ENCODE peak calls at places on chromosomes 4 and X, in nine cellular contexts. Y is tibial artery, O is OCI-LY7, Z is left ventricle myocardium inferior, C is psoas muscle, G is upper lobe of left lung, V is right lobe of liver, J is aorta, X is colonic mucosa. W is an unnamed sample.
A peak's percentile ranks its signal among the peaks of the same experiment; 100 is the strongest.

GRCh38 chrX:104137496-104137895 is 19.3 kb downstream of the SLC25A53 start:
- DNase-seq in Y (no peak), O (peak; percentile 9), Z (no peak), C (no peak), G (no peak), V (no peak), J (no peak), X (no peak), W (no peak)

GRCh38 chrX:26295425-26295824 is 79.5 kb downstream of the MAGEB5 start:
- DNase-seq in Y (no peak), O (no peak), Z (no peak), C (no peak), G (no peak), V (no peak), J (no peak), X (no peak), W (no peak)

GRCh38 chr4:184475096-184475461 is 729 bp upstream of the IRF2 start:
- DNase-seq in Y (peak; percentile 55), O (peak; percentile 57), Z (peak; percentile 42), C (peak; percentile 82), G (peak; percentile 60), V (peak; percentile 61), J (peak; percentile 79), X (peak; percentile 58), W (peak; percentile 57)

GRCh38 chr4:2340272-2341061 is 78.0 kb downstream of the ZFYVE28 start:
- DNase-seq in Y (peak; percentile 4), O (no peak), Z (no peak), C (no peak), G (peak; percentile 15), V (no peak), J (peak; percentile 62), X (peak; percentile 13), W (no peak)

GRCh38 chr4:180695851-180696250 is 1547.4 kb upstream of the TENM3 start:
- DNase-seq in Y (no peak), O (no peak), Z (no peak), C (no peak), G (no peak), V (no peak), J (no peak), X (no peak), W (no peak)

GRCh38 chr4:113435893-113436292 is 325.6 kb downstream of the CAMK2D start:
- DNase-seq in Y (peak; percentile 74), O (no peak), Z (peak; percentile 24), C (peak; percentile 50), G (no peak), V (no peak), J (no peak), X (peak; percentile 24), W (no peak)

GRCh38 chr4:1490906-1491629 is 84.8 kb upstream of the NKX1-1 start:
- DNase-seq in Y (no peak), O (no peak), Z (no peak), C (peak; percentile 30), G (no peak), V (peak; percentile 26), J (peak; percentile 67), X (no peak), W (no peak)

GRCh38 chr4:65971686-65972085 is 301.4 kb upstream of the EPHA5 start:
- DNase-seq in Y (no peak), O (no peak), Z (no peak), C (no peak), G (no peak), V (no peak), J (no peak), X (no peak), W (no peak)

GRCh38 chr4:81173213-81173612 is 41.8 kb downstream of the PRKG2 start:
- DNase-seq in Y (no peak), O (no peak), Z (no peak), C (no peak), G (no peak), V (no peak), J (no peak), X (no peak), W (no peak)

GRCh38 chrX:49276671-49277519 is 7.3 kb downstream of the PPP1R3F start:
- DNase-seq in Y (no peak), O (no peak), Z (no peak), C (no peak), G (peak; percentile 21), V (no peak), J (no peak), X (no peak), W (peak; percentile 32)

GRCh38 chr4:38684951-38685350 is 21.0 kb downstream of the KLF3 start:
- DNase-seq in Y (no peak), O (no peak), Z (no peak), C (no peak), G (no peak), V (no peak), J (no peak), X (no peak), W (no peak)

GRCh38 chr4:38686682-38687081 is 22.7 kb downstream of the KLF3 start:
- DNase-seq in Y (no peak), O (no peak), Z (no peak), C (no peak), G (no peak), V (no peak), J (no peak), X (no peak), W (no peak)

GRCh38 chr4:38684271-38684670 is 20.3 kb downstream of the KLF3 start:
- DNase-seq in Y (no peak), O (no peak), Z (no peak), C (no peak), G (no peak), V (no peak), J (no peak), X (no peak), W (no peak)

GRCh38 chr4:38688676-38689355 is 24.8 kb downstream of the KLF3 start:
- DNase-seq in Y (no peak), O (no peak), Z (no peak), C (peak; percentile 41), G (no peak), V (no peak), J (no peak), X (no peak), W (no peak)

DNA sequence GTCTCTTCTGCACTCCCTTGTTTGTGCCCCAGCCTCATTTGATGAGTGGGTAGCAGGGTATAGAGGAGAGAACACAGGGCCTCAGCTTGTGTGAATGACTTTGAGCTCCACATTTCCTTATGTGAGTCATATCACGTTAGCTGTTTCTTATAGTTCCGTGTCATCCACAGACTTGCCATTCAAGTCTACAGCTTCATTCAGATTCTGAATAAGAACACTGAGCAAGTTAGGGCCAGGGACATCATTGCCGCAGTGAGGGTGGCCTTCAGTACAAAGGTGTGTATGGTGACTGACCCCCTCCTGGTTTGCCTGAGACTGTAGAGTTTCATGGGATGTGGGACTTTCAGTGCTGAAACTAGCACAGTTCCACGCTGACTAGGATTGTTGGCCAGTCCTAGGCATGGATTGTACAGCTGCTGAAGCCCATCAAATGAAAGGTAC is 23.6 kb downstream of the KLF3 start:
- DNase-seq in Y (no peak), O (no peak), Z (no peak), C (no peak), G (no peak), V (no peak), J (no peak), X (no peak), W (no peak)
- H3K36me3 ChIP-seq in Y (peaks cover 41% of the 10 kb centered on the region), O (no peaks in the 10 kb centered on the region), Z (peaks cover 42% of the 10 kb centered on the region), C (peaks cover 53% of the 10 kb centered on the region), G (peaks cover 79% of the 10 kb centered on the region), V (peaks cover 33% of the 10 kb centered on the region), J (peaks cover 4% of the 10 kb centered on the region), X (peaks cover 37% of the 10 kb centered on the region), W (peaks cover 54% of the 10 kb centered on the region)

DNA sequence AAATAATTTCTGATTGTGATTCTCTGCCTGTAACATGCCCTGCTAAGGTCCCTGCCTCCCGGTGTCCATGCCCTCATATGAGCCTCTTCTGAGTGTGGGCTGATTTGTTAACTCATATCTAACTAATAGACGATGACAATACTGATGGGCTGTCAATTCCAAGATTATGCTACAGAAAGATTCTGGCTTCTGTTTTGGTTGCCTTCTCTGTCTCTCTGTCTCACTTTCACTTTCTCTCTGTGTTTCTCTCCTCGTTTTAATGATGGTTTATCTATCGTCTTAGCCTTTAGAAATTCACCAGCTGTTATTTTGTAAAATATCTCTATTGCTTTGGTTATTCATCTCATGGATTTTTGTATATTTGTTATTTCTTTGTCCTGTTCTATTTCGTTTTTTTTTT is 312.5 kb upstream of the ANXA10 start:
- DNase-seq in Y (no peak), O (no peak), Z (no peak), C (no peak), G (no peak), V (no peak), J (no peak), X (no peak), W (no peak)
- H3K4me3 ChIP-seq in Y (no peak overlapping the region), O (no peak overlapping the region), Z (no peak overlapping the region), C (no peak overlapping the region), G (no peak overlapping the region), V (no peak overlapping the region), J (no peak overlapping the region), X (no peak overlapping the region), W (no peak overlapping the region)

GRCh38 chr4:24515698-24516097 is 68.7 kb downstream of the DHX15 start:
- DNase-seq in Y (no peak), O (no peak), Z (no peak), C (no peak), G (no peak), V (no peak), J (no peak), X (no peak), W (no peak)
- H3K36me3 ChIP-seq in Y (peaks cover 8% of the 10 kb centered on the region), O (peaks cover 67% of the 10 kb centered on the region), Z (peaks cover 14% of the 10 kb centered on the region), C (peaks cover 4% of the 10 kb centered on the region), G (peaks cover 15% of the 10 kb centered on the region), V (no peaks in the 10 kb centered on the region), J (no peaks in the 10 kb centered on the region), X (no peaks in the 10 kb centered on the region), W (peaks cover 15% of the 10 kb centered on the region)

GRCh38 chr4:125365731-125366130 is 51.0 kb downstream of the FAT4 start:
- DNase-seq in Y (no peak), O (no peak), Z (no peak), C (no peak), G (no peak), V (no peak), J (no peak), X (no peak), W (no peak)

GRCh38 chr4:125368161-125368560 is 53.4 kb downstream of the FAT4 start:
- DNase-seq in Y (no peak), O (no peak), Z (no peak), C (no peak), G (no peak), V (no peak), J (no peak), X (no peak), W (no peak)

GRCh38 chr4:125370478-125370877 is 55.7 kb downstream of the FAT4 start:
- DNase-seq in Y (no peak), O (no peak), Z (no peak), C (no peak), G (no peak), V (no peak), J (no peak), X (no peak), W (no peak)

GRCh38 chr4:125369098-125369497 is 54.3 kb downstream of the FAT4 start:
- DNase-seq in Y (no peak), O (no peak), Z (no peak), C (no peak), G (no peak), V (no peak), J (no peak), X (no peak), W (no peak)

DNA sequence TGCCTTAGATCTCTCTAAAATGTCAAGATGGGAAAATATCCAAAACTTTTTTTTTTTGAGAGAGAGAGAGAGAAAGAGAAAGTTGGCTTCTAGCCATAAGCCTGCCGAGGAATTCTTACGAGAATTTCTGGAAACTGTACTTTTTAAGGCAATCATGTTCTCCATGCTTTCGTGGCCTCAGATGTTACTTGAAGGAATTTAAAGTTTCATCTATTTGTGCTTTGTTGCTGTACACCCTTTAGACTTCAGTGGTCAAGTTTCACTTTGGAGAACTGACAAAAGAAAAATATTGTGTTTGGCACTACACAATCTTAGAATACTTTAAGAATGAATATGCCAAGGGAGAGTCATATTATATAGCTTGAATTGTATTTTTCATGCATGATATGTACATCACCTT is 53.9 kb downstream of the FAT4 start:
- DNase-seq in Y (no peak), O (no peak), Z (no peak), C (no peak), G (no peak), V (no peak), J (no peak), X (no peak), W (no peak)
- H3K4me3 ChIP-seq in Y (peak overlapping the region; percentile 43), O (no peak overlapping the region), Z (peak overlapping the region; percentile 57), C (peak overlapping the region; percentile 57), G (no peak overlapping the region), V (peak overlapping the region; percentile 50), J (peak overlapping the region; percentile 26), X (no peak overlapping the region), W (peak overlapping the region; percentile 32)

W was measured in stomach.